ENCODE peak calls at places on chromosomes 7 and 10, in four cellular contexts. Y, F, X and B are unnamed samples.
A peak's percentile ranks its signal among the peaks of the same experiment; 100 is the strongest.

GRCh38 chr7:104836976-104837375 is 177.0 kb upstream of the KMT2E start:
- DNase-seq in X (no peak), Y (no peak), F (no peak), B (no peak)

GRCh38 chr10:24722676-24723385 is 856 bp downstream of the ARHGAP21 start:
- DNase-seq in X (peak; percentile 41), F (peak; percentile 43), Y (peak; percentile 37), B (no peak)

GRCh38 chr7:149790146-149790548 is 16.8 kb upstream of the ZNF467 start:
- DNase-seq in F (no peak), X (peak; percentile 62), Y (peak; percentile 30), B (no peak)

GRCh38 chr10:51804861-51805260 is 105.5 kb upstream of the CSTF2T start:
- DNase-seq in X (peak; percentile 2), F (peak; percentile 78), Y (no peak), B (no peak)

GRCh38 chr10:86497621-86498020 is 24.0 kb downstream of the WAPL start:
- DNase-seq in Y (no peak), F (no peak), X (no peak), B (no peak)

GRCh38 chr10:102743078-102743587 is 615 bp upstream of the WBP1L start:
- DNase-seq in Y (no peak), F (no peak), X (no peak), B (no peak)

GRCh38 chr7:100676501-100677306 is 3.2 kb downstream of the GNB2 start:
- DNase-seq in F (no peak), Y (no peak), X (no peak), B (no peak)

GRCh38 chr10:35425596-35425995 is 89.3 kb downstream of the CCNY start:
- DNase-seq in Y (no peak), F (no peak), X (no peak), B (no peak)

GRCh38 chr10:6086375-6087233 is 2.2 kb upstream of the RBM17 start:
- DNase-seq in X (peak; percentile 78), F (peak; percentile 70), Y (peak; percentile 75), B (no peak)

GRCh38 chr7:21253740-21254687 is 173.9 kb upstream of the SP4 start:
- DNase-seq in X (peak; percentile 87), Y (peak; percentile 16), F (peak; percentile 52), B (no peak)

GRCh38 chr10:132891994-132892393 is 50.4 kb downstream of the CFAP46 start:
- DNase-seq in F (no peak), X (no peak), Y (no peak), B (no peak)

GRCh38 chr10:87864497-87865059 is 1.2 kb downstream of the PTEN start:
- DNase-seq in X (no peak), F (peak; percentile 43), Y (no peak), B (no peak)

GRCh38 chr7:29684787-29685650 is 121.3 kb upstream of the WIPF3 start:
- DNase-seq in X (peak; percentile 93), Y (peak; percentile 54), F (peak; percentile 65), B (no peak)

GRCh38 chr10:29834990-29835569 is 200.3 kb upstream of the SVIL start:
- DNase-seq in X (no peak), F (no peak), Y (no peak), B (no peak)

GRCh38 chr10:92204238-92204637 is 86.6 kb downstream of the CPEB3 start:
- DNase-seq in X (no peak), Y (no peak), F (no peak), B (no peak)

GRCh38 chr10:78623577-78624215 is 445.1 kb upstream of the ZMIZ1 start:
- DNase-seq in F (peak; percentile 74), X (peak; percentile 67), Y (no peak), B (no peak)

GRCh38 chr7:156578978-156579430 is 61.6 kb upstream of the RNF32 start:
- DNase-seq in F (no peak), Y (no peak), X (no peak), B (no peak)

GRCh38 chr10:89202033-89202425 is 5.1 kb downstream of the CH25H start:
- DNase-seq in X (no peak), Y (no peak), F (no peak), B (no peak)

GRCh38 chr7:33900501-33900900 is 4.8 kb upstream of the BMPER start:
- DNase-seq in F (peak; percentile 27), Y (no peak), X (no peak), B (no peak)

GRCh38 chr7:139775829-139776266 is 1.9 kb downstream of the HIPK2 start:
- DNase-seq in X (peak; percentile 71), F (peak; percentile 68), Y (peak; percentile 51), B (no peak)

GRCh38 chr7:28979791-28980190 is 21.7 kb upstream of the TRIL start:
- DNase-seq in Y (no peak), F (no peak), X (no peak), B (no peak)

GRCh38 chr7:113267885-113268284 is 149.5 kb upstream of the SMIM30 start:
- DNase-seq in Y (no peak), F (peak; percentile 36), X (no peak), B (no peak)

GRCh38 chr7:113094517-113095249 is 8.1 kb upstream of the GPR85 start:
- DNase-seq in Y (no peak), F (no peak), X (no peak), B (no peak)

GRCh38 chr10:24826022-24826421 is 102.3 kb upstream of the ARHGAP21 start:
- DNase-seq in Y (no peak), F (peak; percentile 75), X (peak; percentile 22), B (no peak)

GRCh38 chr10:132443605-132443997 is 46.6 kb downstream of the PWWP2B start:
- DNase-seq in Y (peak; percentile 78), X (peak; percentile 61), F (no peak), B (no peak)

GRCh38 chr10:116669832-116670644 is 49.3 kb downstream of the PNLIPRP2 start:
- DNase-seq in X (no peak), F (no peak), Y (no peak), B (no peak)

GRCh38 chr10:119206603-119207366 is 586 bp upstream of the GRK5 start:
- DNase-seq in X (peak; percentile 78), F (peak; percentile 42), Y (peak; percentile 74), B (no peak)

GRCh38 chr7:100887186-100887954 is 2.1 kb downstream of the UFSP1 start:
- DNase-seq in X (no peak), F (no peak), Y (no peak), B (no peak)

GRCh38 chr10:1475095-1475583 is 262.2 kb downstream of the ADARB2 start:
- DNase-seq in Y (no peak), X (no peak), F (no peak), B (no peak)

GRCh38 chr10:72081210-72081609 is 7.1 kb downstream of the SPOCK2 start:
- DNase-seq in Y (no peak), F (no peak), X (no peak), B (no peak)

GRCh38 chr7:128114806-128115205 is 83.6 kb upstream of the LRRC4 start:
- DNase-seq in F (no peak), Y (no peak), X (no peak), B (no peak)

GRCh38 chr7:47815867-47816266 is 132.4 kb downstream of the PKD1L1 start:
- DNase-seq in X (no peak), F (no peak), Y (no peak), B (no peak)